ENCODE peak calls at places on chromosome 5, in seven cellular contexts. One of them, this sample, is unnamed.

GRCh38 chr5:61680247-61680646 is 348.2 kb downstream of the ZSWIM6 start:
- DNase-seq in progenitor cell of endocrine pancreas: no peak
- DNase-seq in ovary: no peak
- DNase-seq in glutamatergic neuron: no peak
- DNase-seq in AG10803: no peak
- DNase-seq in fibroblast of mammary gland: no peak
- DNase-seq in GM06990: no peak
- DNase-seq in this sample: no peak

GRCh38 chr5:57784106-57784505 is 301.5 kb upstream of the ACTBL2 start:
- DNase-seq in GM06990: no peak
- DNase-seq in glutamatergic neuron: no peak
- DNase-seq in fibroblast of mammary gland: peak
- DNase-seq in ovary: no peak
- DNase-seq in progenitor cell of endocrine pancreas: no peak
- DNase-seq in AG10803: peak
- DNase-seq in this sample: no peak

GRCh38 chr5:109865636-109866035 is 175.9 kb downstream of the MAN2A1 start:
- DNase-seq in progenitor cell of endocrine pancreas: no peak
- DNase-seq in fibroblast of mammary gland: peak
- DNase-seq in AG10803: peak
- DNase-seq in GM06990: no peak
- DNase-seq in glutamatergic neuron: no peak
- DNase-seq in ovary: no peak
- DNase-seq in this sample: peak

GRCh38 chr5:132825824-132826391 is 4.5 kb downstream of the SHROOM1 start:
- DNase-seq in GM06990: no peak
- DNase-seq in fibroblast of mammary gland: no peak
- DNase-seq in glutamatergic neuron: no peak
- DNase-seq in ovary: no peak
- DNase-seq in progenitor cell of endocrine pancreas: no peak
- DNase-seq in AG10803: no peak
- DNase-seq in this sample: no peak

GRCh38 chr5:150184990-150185952 is 4.6 kb upstream of the SLC6A7 start:
- DNase-seq in GM06990: no peak
- DNase-seq in fibroblast of mammary gland: no peak
- DNase-seq in ovary: no peak
- DNase-seq in progenitor cell of endocrine pancreas: no peak
- DNase-seq in glutamatergic neuron: no peak
- DNase-seq in AG10803: no peak
- DNase-seq in this sample: no peak

GRCh38 chr5:53438486-53439472 is 41.6 kb upstream of the FST start:
- DNase-seq in GM06990: no peak
- DNase-seq in progenitor cell of endocrine pancreas: no peak
- DNase-seq in AG10803: peak
- DNase-seq in ovary: no peak
- DNase-seq in fibroblast of mammary gland: peak
- DNase-seq in glutamatergic neuron: no peak
- DNase-seq in this sample: peak

GRCh38 chr5:177162379-177162778 is 28.8 kb downstream of the NSD1 start:
- DNase-seq in progenitor cell of endocrine pancreas: no peak
- DNase-seq in AG10803: no peak
- DNase-seq in GM06990: no peak
- DNase-seq in ovary: no peak
- DNase-seq in fibroblast of mammary gland: no peak
- DNase-seq in glutamatergic neuron: no peak
- DNase-seq in this sample: peak

GRCh38 chr5:11075010-11075860 is 314.2 kb upstream of the DAP start:
- DNase-seq in glutamatergic neuron: peak
- DNase-seq in ovary: no peak
- DNase-seq in progenitor cell of endocrine pancreas: no peak
- DNase-seq in GM06990: no peak
- DNase-seq in fibroblast of mammary gland: no peak
- DNase-seq in AG10803: no peak
- DNase-seq in this sample: no peak

GRCh38 chr5:51544386-51544785 is 161.1 kb downstream of the ISL1 start:
- DNase-seq in ovary: no peak
- DNase-seq in fibroblast of mammary gland: no peak
- DNase-seq in GM06990: no peak
- DNase-seq in progenitor cell of endocrine pancreas: no peak
- DNase-seq in glutamatergic neuron: no peak
- DNase-seq in AG10803: no peak
- DNase-seq in this sample: no peak

GRCh38 chr5:137688248-137688840 is 47.5 kb downstream of the KLHL3 start:
- DNase-seq in progenitor cell of endocrine pancreas: no peak
- DNase-seq in fibroblast of mammary gland: peak
- DNase-seq in AG10803: peak
- DNase-seq in glutamatergic neuron: no peak
- DNase-seq in GM06990: no peak
- DNase-seq in ovary: no peak
- DNase-seq in this sample: no peak

GRCh38 chr5:73448072-73448432 is 525 bp downstream of the FOXD1 start:
- DNase-seq in GM06990: no peak
- DNase-seq in ovary: peak
- DNase-seq in fibroblast of mammary gland: no peak
- DNase-seq in AG10803: no peak
- DNase-seq in progenitor cell of endocrine pancreas: no peak
- DNase-seq in glutamatergic neuron: peak
- DNase-seq in this sample: peak

GRCh38 chr5:170632985-170633234 is 129.1 kb downstream of the KCNIP1 start:
- DNase-seq in fibroblast of mammary gland: no peak
- DNase-seq in glutamatergic neuron: peak
- DNase-seq in ovary: peak
- DNase-seq in GM06990: peak
- DNase-seq in AG10803: no peak
- DNase-seq in progenitor cell of endocrine pancreas: peak
- DNase-seq in this sample: no peak

DNA sequence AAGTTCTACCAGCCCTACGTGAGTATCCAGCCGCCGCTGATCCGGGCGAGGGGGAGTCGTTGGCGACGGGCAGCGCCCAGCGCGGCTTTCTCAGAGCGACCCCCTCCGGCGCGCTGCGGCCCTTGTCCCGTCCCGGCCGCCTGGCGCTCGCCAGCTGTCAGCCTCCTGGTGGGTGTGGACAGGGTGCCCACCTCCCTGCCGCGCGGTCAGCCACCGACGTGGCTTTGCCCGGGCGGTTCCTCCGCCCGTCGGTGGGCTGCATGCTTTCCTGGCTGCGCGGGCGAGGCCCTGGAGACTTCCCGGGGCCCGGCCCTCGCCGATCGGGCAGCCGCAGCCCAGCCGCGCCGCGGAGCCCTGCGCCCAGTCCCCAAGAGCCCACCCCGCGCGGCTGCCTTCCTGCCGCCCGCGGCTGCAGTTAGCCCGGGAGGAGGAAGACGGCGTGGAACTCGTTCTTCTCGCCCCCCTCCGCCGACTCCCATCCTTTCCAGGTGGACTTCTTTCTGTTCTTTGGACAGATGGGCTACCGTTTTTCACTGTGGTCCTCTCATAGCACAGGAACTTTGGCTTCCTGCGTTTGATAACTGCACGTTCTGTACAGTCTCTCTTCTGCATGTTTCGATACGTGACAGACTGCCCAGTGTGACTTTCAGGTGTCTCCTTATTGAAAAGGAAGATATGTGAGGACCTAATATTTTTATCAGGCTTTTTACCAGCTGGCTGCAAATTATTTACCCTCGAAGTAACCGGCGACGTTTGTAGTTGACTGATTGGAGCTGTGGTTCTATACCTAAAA is 550 bp downstream of the AP3S1 start:
- DNase-seq in fibroblast of mammary gland: peak
- DNase-seq in progenitor cell of endocrine pancreas: peak
- DNase-seq in AG10803: peak
- DNase-seq in glutamatergic neuron: peak
- DNase-seq in ovary: no peak
- DNase-seq in GM06990: no peak
- DNase-seq in this sample: peak
- TF ChIP-seq CTCF in fibroblast of mammary gland: no peak
- TF ChIP-seq CTCF in progenitor cell of endocrine pancreas: peak
- TF ChIP-seq CTCF in AG10803: peak
- TF ChIP-seq CTCF in glutamatergic neuron: no peak
- TF ChIP-seq CTCF in ovary: no peak
- TF ChIP-seq CTCF in GM06990: peak
- TF ChIP-seq CTCF in this sample: peak

DNA sequence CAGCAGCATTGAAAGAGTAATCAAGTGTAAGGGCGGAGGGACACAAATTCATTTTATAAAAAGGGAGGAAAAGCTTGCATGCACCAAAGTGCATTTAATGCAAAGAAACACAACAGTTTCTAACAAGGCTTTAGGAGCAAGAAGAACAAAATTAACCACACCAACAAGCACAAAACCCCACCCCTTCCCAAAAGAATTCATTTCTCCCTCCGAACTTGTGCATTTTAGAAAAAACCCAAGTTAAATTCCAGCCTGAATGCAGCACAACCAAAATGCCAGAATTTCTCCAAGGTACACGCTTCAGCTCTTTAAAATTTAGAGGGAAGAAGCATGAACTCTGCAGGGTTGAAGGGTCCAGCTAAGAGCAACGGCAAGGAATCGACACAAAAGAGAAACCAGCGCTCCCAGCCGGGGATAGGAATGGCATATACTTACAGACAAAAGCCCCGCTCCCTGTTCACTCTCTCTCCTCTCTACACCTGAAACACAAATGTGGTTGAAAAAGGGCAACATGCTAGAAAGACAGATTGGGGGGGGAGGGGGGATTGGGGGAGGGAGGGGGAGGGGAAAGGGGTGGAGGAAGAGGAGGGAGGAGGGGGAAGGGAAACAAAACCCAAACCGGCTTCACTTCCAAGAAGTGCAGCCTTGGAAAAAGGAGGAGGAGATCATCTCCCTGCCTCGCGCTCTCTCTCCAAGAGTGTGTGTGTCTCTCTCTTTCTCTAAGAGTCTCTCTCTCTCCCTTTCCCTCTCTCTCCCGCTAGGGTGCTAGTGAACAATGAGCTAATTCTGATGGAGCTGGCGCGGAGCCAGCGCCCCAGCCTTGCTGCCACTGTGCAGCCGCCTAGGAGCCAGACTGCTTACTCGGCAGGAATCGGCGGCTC is at the start of gene NREP:
- DNase-seq in glutamatergic neuron: peak
- DNase-seq in AG10803: peak
- DNase-seq in ovary: peak
- DNase-seq in GM06990: peak
- DNase-seq in fibroblast of mammary gland: peak
- DNase-seq in progenitor cell of endocrine pancreas: peak
- DNase-seq in this sample: peak
- TF ChIP-seq CTCF in glutamatergic neuron: peak
- TF ChIP-seq CTCF in AG10803: peak
- TF ChIP-seq CTCF in ovary: peak
- TF ChIP-seq CTCF in GM06990: peak
- TF ChIP-seq CTCF in fibroblast of mammary gland: peak
- TF ChIP-seq CTCF in progenitor cell of endocrine pancreas: peak
- TF ChIP-seq CTCF in this sample: peak

GRCh38 chr5:6570530-6570929 is 62.3 kb downstream of the NSUN2 start:
- DNase-seq in AG10803: no peak
- DNase-seq in GM06990: no peak
- DNase-seq in glutamatergic neuron: no peak
- DNase-seq in progenitor cell of endocrine pancreas: no peak
- DNase-seq in fibroblast of mammary gland: no peak
- DNase-seq in ovary: no peak
- DNase-seq in this sample: no peak

GRCh38 chr5:6568383-6568782 is 64.5 kb downstream of the NSUN2 start:
- DNase-seq in glutamatergic neuron: peak
- DNase-seq in GM06990: no peak
- DNase-seq in ovary: no peak
- DNase-seq in fibroblast of mammary gland: no peak
- DNase-seq in AG10803: no peak
- DNase-seq in progenitor cell of endocrine pancreas: no peak
- DNase-seq in this sample: no peak

GRCh38 chr5:6567835-6568234 is 65.0 kb downstream of the NSUN2 start:
- DNase-seq in AG10803: no peak
- DNase-seq in ovary: no peak
- DNase-seq in glutamatergic neuron: no peak
- DNase-seq in fibroblast of mammary gland: no peak
- DNase-seq in GM06990: no peak
- DNase-seq in progenitor cell of endocrine pancreas: no peak
- DNase-seq in this sample: no peak

GRCh38 chr5:6568909-6569308 is 63.9 kb downstream of the NSUN2 start:
- DNase-seq in ovary: no peak
- DNase-seq in GM06990: no peak
- DNase-seq in progenitor cell of endocrine pancreas: no peak
- DNase-seq in AG10803: no peak
- DNase-seq in glutamatergic neuron: no peak
- DNase-seq in fibroblast of mammary gland: no peak
- DNase-seq in this sample: no peak

DNA sequence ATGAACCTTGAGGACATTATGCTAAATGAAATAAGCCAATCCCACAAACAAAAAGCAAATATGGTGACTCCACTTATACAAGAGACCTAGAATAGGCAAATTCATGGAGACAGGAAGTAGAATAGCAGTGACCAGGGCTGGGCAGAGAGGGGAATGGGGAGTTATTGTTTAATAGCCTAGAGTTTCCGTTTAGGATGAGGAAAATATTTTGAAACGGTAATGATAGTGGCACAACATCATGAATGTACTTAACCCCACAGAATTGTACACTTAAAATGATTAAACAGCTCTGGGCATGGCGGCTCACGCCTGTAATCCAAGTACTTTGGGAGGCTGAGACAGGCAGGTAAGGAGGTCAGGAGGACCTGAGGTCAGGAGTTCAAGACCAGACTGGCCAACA is 65.8 kb downstream of the NSUN2 start:
- DNase-seq in ovary: no peak
- DNase-seq in AG10803: no peak
- DNase-seq in fibroblast of mammary gland: no peak
- DNase-seq in GM06990: no peak
- DNase-seq in glutamatergic neuron: no peak
- DNase-seq in progenitor cell of endocrine pancreas: no peak
- DNase-seq in this sample: no peak
- TF ChIP-seq CTCF in ovary: no peak
- TF ChIP-seq CTCF in AG10803: no peak
- TF ChIP-seq CTCF in fibroblast of mammary gland: no peak
- TF ChIP-seq CTCF in GM06990: no peak
- TF ChIP-seq CTCF in glutamatergic neuron: no peak
- TF ChIP-seq CTCF in progenitor cell of endocrine pancreas: no peak
- TF ChIP-seq CTCF in this sample: no peak

GRCh38 chr5:126591549-126591948 is 3.5 kb downstream of the ALDH7A1 start:
- DNase-seq in AG10803: no peak
- DNase-seq in GM06990: no peak
- DNase-seq in ovary: no peak
- DNase-seq in glutamatergic neuron: no peak
- DNase-seq in progenitor cell of endocrine pancreas: no peak
- DNase-seq in fibroblast of mammary gland: no peak
- DNase-seq in this sample: no peak

GRCh38 chr5:126597156-126597555 is 2.1 kb upstream of the ALDH7A1 start:
- DNase-seq in ovary: no peak
- DNase-seq in fibroblast of mammary gland: peak
- DNase-seq in progenitor cell of endocrine pancreas: no peak
- DNase-seq in glutamatergic neuron: no peak
- DNase-seq in AG10803: peak
- DNase-seq in GM06990: no peak
- DNase-seq in this sample: peak

GRCh38 chr5:126595486-126596083 is 566 bp upstream of the ALDH7A1 start:
- DNase-seq in AG10803: no peak
- DNase-seq in fibroblast of mammary gland: no peak
- DNase-seq in glutamatergic neuron: no peak
- DNase-seq in GM06990: no peak
- DNase-seq in ovary: no peak
- DNase-seq in progenitor cell of endocrine pancreas: no peak
- DNase-seq in this sample: no peak

GRCh38 chr5:126594077-126594476 is 942 bp downstream of the ALDH7A1 start:
- DNase-seq in progenitor cell of endocrine pancreas: no peak
- DNase-seq in glutamatergic neuron: no peak
- DNase-seq in fibroblast of mammary gland: peak
- DNase-seq in AG10803: peak
- DNase-seq in ovary: no peak
- DNase-seq in GM06990: no peak
- DNase-seq in this sample: peak

GRCh38 chr5:126594676-126595485 is at the start of gene ALDH7A1:
- DNase-seq in progenitor cell of endocrine pancreas: peak
- DNase-seq in glutamatergic neuron: peak
- DNase-seq in GM06990: no peak
- DNase-seq in fibroblast of mammary gland: peak
- DNase-seq in ovary: peak
- DNase-seq in AG10803: peak
- DNase-seq in this sample: peak
- TF ChIP-seq CTCF in progenitor cell of endocrine pancreas: peak
- TF ChIP-seq CTCF in glutamatergic neuron: no peak
- TF ChIP-seq CTCF in GM06990: no peak
- TF ChIP-seq CTCF in fibroblast of mammary gland: peak
- TF ChIP-seq CTCF in ovary: peak
- TF ChIP-seq CTCF in AG10803: peak
- TF ChIP-seq CTCF in this sample: peak